ENCODE peak calls at places on chromosomes 5 and 9, in five cellular contexts. One of them, this sample, is unnamed.

GRCh38 chr5:109805472-109805871 is 115.7 kb downstream of the MAN2A1 start:
- DNase-seq in aorta: no peak
- DNase-seq in activated CD8-positive, alpha-beta memory T cell treated with anti-CD3 and anti-CD28 coated beads for 4 hours: no peak
- DNase-seq in progenitor cell of endocrine pancreas: no peak
- DNase-seq in activated naive CD4-positive, alpha-beta T cell treated with anti-CD3 and anti-CD28 coated beads, Interleukin-2, amount 10 ng/mL, durations not matched to agents 7 days and 5 days: no peak
- DNase-seq in this sample: no peak

GRCh38 chr9:70924905-70925547 is 196.4 kb downstream of the TRPM3 start:
- DNase-seq in aorta: no peak
- DNase-seq in activated CD8-positive, alpha-beta memory T cell treated with anti-CD3 and anti-CD28 coated beads for 4 hours: no peak
- DNase-seq in progenitor cell of endocrine pancreas: peak
- DNase-seq in activated naive CD4-positive, alpha-beta T cell treated with anti-CD3 and anti-CD28 coated beads, Interleukin-2, amount 10 ng/mL, durations not matched to agents 7 days and 5 days: peak
- DNase-seq in this sample: peak

GRCh38 chr5:41843456-41844112 is 26.6 kb downstream of the OXCT1 start:
- DNase-seq in aorta: no peak
- DNase-seq in activated CD8-positive, alpha-beta memory T cell treated with anti-CD3 and anti-CD28 coated beads for 4 hours: no peak
- DNase-seq in progenitor cell of endocrine pancreas: no peak
- DNase-seq in activated naive CD4-positive, alpha-beta T cell treated with anti-CD3 and anti-CD28 coated beads, Interleukin-2, amount 10 ng/mL, durations not matched to agents 7 days and 5 days: peak
- DNase-seq in this sample: peak

GRCh38 chr5:180830253-180831138 is 27.9 kb upstream of the MGAT1 start:
- DNase-seq in aorta: no peak
- DNase-seq in activated CD8-positive, alpha-beta memory T cell treated with anti-CD3 and anti-CD28 coated beads for 4 hours: peak
- DNase-seq in progenitor cell of endocrine pancreas: no peak
- DNase-seq in activated naive CD4-positive, alpha-beta T cell treated with anti-CD3 and anti-CD28 coated beads, Interleukin-2, amount 10 ng/mL, durations not matched to agents 7 days and 5 days: peak
- DNase-seq in this sample: peak

GRCh38 chr9:123431581-123431980 is 75.6 kb downstream of the CRB2 start:
- DNase-seq in aorta: no peak
- DNase-seq in activated CD8-positive, alpha-beta memory T cell treated with anti-CD3 and anti-CD28 coated beads for 4 hours: no peak
- DNase-seq in progenitor cell of endocrine pancreas: no peak
- DNase-seq in activated naive CD4-positive, alpha-beta T cell treated with anti-CD3 and anti-CD28 coated beads, Interleukin-2, amount 10 ng/mL, durations not matched to agents 7 days and 5 days: peak
- DNase-seq in this sample: no peak

GRCh38 chr5:115575167-115576070 is 26.9 kb downstream of the TICAM2 start:
- DNase-seq in aorta: no peak
- DNase-seq in activated CD8-positive, alpha-beta memory T cell treated with anti-CD3 and anti-CD28 coated beads for 4 hours: no peak
- DNase-seq in progenitor cell of endocrine pancreas: no peak
- DNase-seq in activated naive CD4-positive, alpha-beta T cell treated with anti-CD3 and anti-CD28 coated beads, Interleukin-2, amount 10 ng/mL, durations not matched to agents 7 days and 5 days: no peak
- DNase-seq in this sample: peak

GRCh38 chr5:171336486-171337206 is 27.6 kb downstream of the TLX3 start:
- DNase-seq in aorta: no peak
- DNase-seq in activated CD8-positive, alpha-beta memory T cell treated with anti-CD3 and anti-CD28 coated beads for 4 hours: no peak
- DNase-seq in progenitor cell of endocrine pancreas: no peak
- DNase-seq in activated naive CD4-positive, alpha-beta T cell treated with anti-CD3 and anti-CD28 coated beads, Interleukin-2, amount 10 ng/mL, durations not matched to agents 7 days and 5 days: peak
- DNase-seq in this sample: peak

GRCh38 chr9:78234810-78235209 is 1.1 kb upstream of the CEP78 start:
- DNase-seq in aorta: no peak
- DNase-seq in activated CD8-positive, alpha-beta memory T cell treated with anti-CD3 and anti-CD28 coated beads for 4 hours: no peak
- DNase-seq in progenitor cell of endocrine pancreas: no peak
- DNase-seq in activated naive CD4-positive, alpha-beta T cell treated with anti-CD3 and anti-CD28 coated beads, Interleukin-2, amount 10 ng/mL, durations not matched to agents 7 days and 5 days: no peak
- DNase-seq in this sample: no peak

GRCh38 chr9:16387382-16387781 is 483.1 kb downstream of the BNC2 start:
- DNase-seq in aorta: no peak
- DNase-seq in activated CD8-positive, alpha-beta memory T cell treated with anti-CD3 and anti-CD28 coated beads for 4 hours: no peak
- DNase-seq in progenitor cell of endocrine pancreas: no peak
- DNase-seq in activated naive CD4-positive, alpha-beta T cell treated with anti-CD3 and anti-CD28 coated beads, Interleukin-2, amount 10 ng/mL, durations not matched to agents 7 days and 5 days: no peak
- DNase-seq in this sample: no peak

GRCh38 chr5:122313001-122313402 is 965 bp downstream of the SNCAIP start:
- DNase-seq in aorta: no peak
- DNase-seq in activated CD8-positive, alpha-beta memory T cell treated with anti-CD3 and anti-CD28 coated beads for 4 hours: no peak
- DNase-seq in progenitor cell of endocrine pancreas: no peak
- DNase-seq in activated naive CD4-positive, alpha-beta T cell treated with anti-CD3 and anti-CD28 coated beads, Interleukin-2, amount 10 ng/mL, durations not matched to agents 7 days and 5 days: no peak
- DNase-seq in this sample: peak

GRCh38 chr9:117672397-117672796 is 31.8 kb upstream of the TLR4 start:
- DNase-seq in aorta: no peak
- DNase-seq in activated CD8-positive, alpha-beta memory T cell treated with anti-CD3 and anti-CD28 coated beads for 4 hours: no peak
- DNase-seq in progenitor cell of endocrine pancreas: no peak
- DNase-seq in activated naive CD4-positive, alpha-beta T cell treated with anti-CD3 and anti-CD28 coated beads, Interleukin-2, amount 10 ng/mL, durations not matched to agents 7 days and 5 days: no peak
- DNase-seq in this sample: peak

GRCh38 chr5:16885635-16886365 is 50.3 kb downstream of the MYO10 start:
- DNase-seq in aorta: no peak
- DNase-seq in activated CD8-positive, alpha-beta memory T cell treated with anti-CD3 and anti-CD28 coated beads for 4 hours: no peak
- DNase-seq in progenitor cell of endocrine pancreas: no peak
- DNase-seq in activated naive CD4-positive, alpha-beta T cell treated with anti-CD3 and anti-CD28 coated beads, Interleukin-2, amount 10 ng/mL, durations not matched to agents 7 days and 5 days: no peak
- DNase-seq in this sample: no peak

GRCh38 chr5:143023447-143024096 is 253.4 kb downstream of the ARHGAP26 start:
- DNase-seq in aorta: no peak
- DNase-seq in activated CD8-positive, alpha-beta memory T cell treated with anti-CD3 and anti-CD28 coated beads for 4 hours: no peak
- DNase-seq in progenitor cell of endocrine pancreas: no peak
- DNase-seq in activated naive CD4-positive, alpha-beta T cell treated with anti-CD3 and anti-CD28 coated beads, Interleukin-2, amount 10 ng/mL, durations not matched to agents 7 days and 5 days: peak
- DNase-seq in this sample: no peak

GRCh38 chr5:156456857-156457256 is 129.9 kb downstream of the SGCD start:
- DNase-seq in aorta: no peak
- DNase-seq in activated CD8-positive, alpha-beta memory T cell treated with anti-CD3 and anti-CD28 coated beads for 4 hours: no peak
- DNase-seq in progenitor cell of endocrine pancreas: no peak
- DNase-seq in activated naive CD4-positive, alpha-beta T cell treated with anti-CD3 and anti-CD28 coated beads, Interleukin-2, amount 10 ng/mL, durations not matched to agents 7 days and 5 days: no peak
- DNase-seq in this sample: no peak

GRCh38 chr5:15598294-15598902 is 98.4 kb downstream of the FBXL7 start:
- DNase-seq in aorta: no peak
- DNase-seq in activated CD8-positive, alpha-beta memory T cell treated with anti-CD3 and anti-CD28 coated beads for 4 hours: no peak
- DNase-seq in progenitor cell of endocrine pancreas: no peak
- DNase-seq in activated naive CD4-positive, alpha-beta T cell treated with anti-CD3 and anti-CD28 coated beads, Interleukin-2, amount 10 ng/mL, durations not matched to agents 7 days and 5 days: no peak
- DNase-seq in this sample: no peak

This sample was measured in HS-5.